ENCODE peak calls at places on chromosomes 5 and 9, in eight cellular contexts. S is A549; U is iPS DF 6.9; H is astrocyte of the cerebellum; B is stimulated activated CD4-positive, alpha-beta T cell treated with anti-CD3 and anti-CD28 coated beads, Interleukin-12 subunit alpha, Interleukin-12 subunit beta, amount 100 ng/mL, for 24 hours; N is naive thymus-derived CD8-positive, alpha-beta T cell; L is NCI-H446 treated with DMSO at 0.1 percent for 48 hours; D is erythroblast. Q is an unnamed sample.

GRCh38 chr9:85667374-85667773 is 74.4 kb downstream of the AGTPBP1 start:
- DNase-seq in S (no peak), U (no peak), H (no peak), B (no peak), N (no peak), L (no peak), D (no peak), Q (no peak)

GRCh38 chr5:76521240-76521758 is 101.9 kb downstream of the F2RL2 start:
- DNase-seq in S (no peak), U (no peak), H (peak), B (no peak), N (no peak), L (peak), D (no peak), Q (no peak)

GRCh38 chr5:41527201-41527779 is 16.9 kb upstream of the PLCXD3 start:
- DNase-seq in S (peak), U (no peak), H (peak), B (no peak), N (no peak), L (no peak), D (no peak), Q (peak)

GRCh38 chr9:33151007-33151557 is 16.1 kb downstream of the B4GALT1 start:
- DNase-seq in S (peak), U (no peak), H (peak), B (no peak), N (no peak), L (peak), D (peak), Q (peak)

GRCh38 chr9:137618105-137619067 is at the start of gene EHMT1:
- DNase-seq in S (peak), U (no peak), H (peak), B (peak), N (peak), L (peak), D (peak), Q (peak)

GRCh38 chr9:93655621-93656425 is 79.4 kb downstream of the PHF2 start:
- DNase-seq in S (no peak), U (no peak), H (no peak), B (no peak), N (no peak), L (no peak), D (no peak), Q (peak)

GRCh38 chr5:103228056-103228455 is 30.5 kb upstream of the MACIR start:
- DNase-seq in S (no peak), U (no peak), H (no peak), B (no peak), N (no peak), L (no peak), D (no peak), Q (no peak)

GRCh38 chr5:114362197-114362976 is 517 bp downstream of the KCNN2 start:
- DNase-seq in S (peak), U (no peak), H (no peak), B (no peak), N (no peak), L (no peak), D (no peak), Q (no peak)

GRCh38 chr9:80881946-80882345 is 807.4 kb downstream of the TLE1 start:
- DNase-seq in S (no peak), U (no peak), H (no peak), B (no peak), N (no peak), L (no peak), D (no peak), Q (no peak)

GRCh38 chr5:131230406-131230805 is 33.4 kb upstream of the CDC42SE2 start:
- DNase-seq in S (peak), U (no peak), H (no peak), B (no peak), N (no peak), L (no peak), D (no peak), Q (no peak)

GRCh38 chr9:30065888-30066287 is 2318.6 kb upstream of the ACO1 start:
- DNase-seq in S (peak), U (no peak), H (no peak), B (no peak), N (no peak), L (no peak), D (no peak), Q (no peak)

GRCh38 chr9:92405770-92406169 is 1.4 kb upstream of the OGN start:
- DNase-seq in S (no peak), U (no peak), H (no peak), B (no peak), N (no peak), L (no peak), D (no peak), Q (no peak)

GRCh38 chr9:101387871-101388506 is 3.2 kb upstream of the BAAT start:
- DNase-seq in S (peak), U (peak), H (peak), B (no peak), N (peak), L (peak), D (peak), Q (no peak)

GRCh38 chr5:71899865-71900342 is 180.8 kb downstream of the CARTPT start:
- DNase-seq in S (no peak), U (no peak), H (no peak), B (no peak), N (no peak), L (no peak), D (no peak), Q (peak)

Q was measured in left ventricle myocardium superior.